ENCODE peak calls at places on chromosomes 16 and 17, in ten cellular contexts. D is lung, P is fibroblast of the aortic adventitia, R is OCI-LY7, Y is left ventricle myocardium inferior, C is GM12878, I is AG04450, N is sigmoid colon, K is fibroblast of pulmonary artery, H is lower leg skin. O is an unnamed sample.

GRCh38 chr16:3266873-3267537 is 10.6 kb upstream of the MEFV start:
- DNase-seq in D (no peak), P (peak), R (peak), Y (no peak), C (no peak), I (no peak), N (no peak), K (peak), H (no peak), O (peak)

GRCh38 chr17:27407916-27408846 is 48.1 kb upstream of the KSR1 start:
- DNase-seq in D (no peak), P (peak), R (no peak), Y (no peak), C (no peak), I (no peak), N (no peak), K (peak), H (peak), O (peak)

GRCh38 chr17:6446516-6447100 is 2.4 kb downstream of the PIMREG start:
- DNase-seq in D (no peak), P (no peak), R (no peak), Y (no peak), C (no peak), I (no peak), N (no peak), K (no peak), H (no peak), O (no peak)

GRCh38 chr16:27304102-27304501 is 9.7 kb upstream of the IL4R start:
- DNase-seq in D (no peak), P (no peak), R (no peak), Y (no peak), C (no peak), I (no peak), N (no peak), K (no peak), H (no peak), O (no peak)

GRCh38 chr16:12257926-12258561 is 281.5 kb downstream of the SNX29 start:
- DNase-seq in D (no peak), P (no peak), R (peak), Y (no peak), C (no peak), I (no peak), N (no peak), K (no peak), H (no peak), O (no peak)

GRCh38 chr16:28528463-28528867 is 10.3 kb downstream of the NUPR1 start:
- DNase-seq in D (no peak), P (no peak), R (no peak), Y (no peak), C (no peak), I (no peak), N (no peak), K (no peak), H (no peak), O (no peak)

GRCh38 chr17:68184816-68185436 is 62.9 kb upstream of the AMZ2 start:
- DNase-seq in D (no peak), P (no peak), R (peak), Y (no peak), C (no peak), I (no peak), N (no peak), K (no peak), H (peak), O (no peak)

GRCh38 chr17:21396237-21396636 is 20.1 kb downstream of the KCNJ12 start:
- DNase-seq in D (no peak), P (no peak), R (no peak), Y (no peak), C (no peak), I (no peak), N (no peak), K (no peak), H (no peak), O (no peak)

GRCh38 chr16:80084614-80085013 is 456.2 kb upstream of the DYNLRB2 start:
- DNase-seq in D (no peak), P (peak), R (no peak), Y (peak), C (no peak), I (no peak), N (peak), K (peak), H (no peak), O (peak)

GRCh38 chr17:75757086-75757681 is 7.8 kb downstream of the GALK1 start:
- DNase-seq in D (no peak), P (no peak), R (no peak), Y (no peak), C (no peak), I (no peak), N (no peak), K (no peak), H (no peak), O (no peak)

GRCh38 chr17:75759457-75759856 is 5.5 kb downstream of the GALK1 start:
- DNase-seq in D (no peak), P (no peak), R (no peak), Y (no peak), C (no peak), I (no peak), N (no peak), K (no peak), H (no peak), O (no peak)

GRCh38 chr17:75755990-75756389 is 9.0 kb downstream of the GALK1 start:
- DNase-seq in D (no peak), P (no peak), R (no peak), Y (no peak), C (no peak), I (no peak), N (no peak), K (no peak), H (no peak), O (no peak)

GRCh38 chr17:75756451-75757085 is 8.4 kb downstream of the GALK1 start:
- DNase-seq in D (no peak), P (no peak), R (no peak), Y (no peak), C (no peak), I (no peak), N (peak), K (no peak), H (no peak), O (no peak)

GRCh38 chr17:75758131-75758905 is 6.7 kb downstream of the GALK1 start:
- DNase-seq in D (no peak), P (no peak), R (no peak), Y (no peak), C (no peak), I (no peak), N (no peak), K (no peak), H (no peak), O (no peak)
- TF ChIP-seq CTCF in D (no peak), P (peak), R (peak), Y (peak), C (peak), I (peak), N (no peak), K (peak), H (no peak), O (peak)

DNA sequence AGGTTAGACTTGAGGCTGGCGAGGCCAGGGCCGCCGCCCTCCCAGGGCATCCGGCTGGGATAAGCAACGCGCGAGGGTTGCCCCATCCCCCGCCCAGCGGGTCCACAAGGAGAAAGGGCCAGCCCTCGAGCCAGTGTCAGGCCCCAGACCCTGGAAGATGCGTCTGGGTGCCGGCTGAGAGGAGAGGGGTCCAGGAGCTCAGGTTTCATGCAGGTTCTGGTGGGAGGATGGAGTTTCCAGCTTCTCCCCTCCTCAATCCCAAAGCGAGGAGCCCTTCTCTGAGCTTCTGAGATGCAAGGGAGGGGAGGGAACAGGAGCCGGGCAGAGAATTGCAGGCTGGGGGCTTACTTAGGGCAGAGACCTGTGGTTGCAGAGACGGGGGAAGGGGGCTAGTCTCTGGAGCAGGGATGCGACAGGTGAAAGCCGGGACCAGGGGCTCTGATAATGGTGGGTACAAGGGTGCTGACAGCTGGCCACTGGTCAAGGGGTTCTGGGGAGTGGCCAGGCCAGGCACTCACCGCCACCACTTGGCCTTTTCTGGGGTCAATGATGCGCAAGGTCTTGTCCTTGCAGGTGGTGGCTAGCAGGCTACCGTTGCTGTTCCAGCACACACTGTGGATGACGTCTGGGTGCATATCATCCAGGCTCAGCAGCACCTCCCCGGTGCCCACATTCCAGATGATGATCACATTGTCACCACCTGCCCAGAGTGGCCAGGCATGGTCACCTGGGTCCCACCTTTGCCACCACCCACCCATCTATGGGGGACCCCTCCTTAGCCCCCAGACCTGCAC is 4.2 kb downstream of the CORO6 start:
- DNase-seq in D (no peak), P (no peak), R (no peak), Y (no peak), C (no peak), I (no peak), N (peak), K (no peak), H (no peak), O (no peak)
- H3K4me3 ChIP-seq in D (no peak), P (no peak), R (peak), Y (peak), C (peak), I (no peak), N (peak), K (no peak), H (no peak), O (no peak)

GRCh38 chr16:65964752-65965151 is 401.7 kb upstream of the CDH5 start:
- DNase-seq in D (no peak), P (no peak), R (no peak), Y (no peak), C (no peak), I (no peak), N (no peak), K (no peak), H (no peak), O (no peak)
- TF ChIP-seq CTCF in D (no peak), P (peak), R (no peak), Y (no peak), C (no peak), I (no peak), N (no peak), K (no peak), H (no peak), O (no peak)

DNA sequence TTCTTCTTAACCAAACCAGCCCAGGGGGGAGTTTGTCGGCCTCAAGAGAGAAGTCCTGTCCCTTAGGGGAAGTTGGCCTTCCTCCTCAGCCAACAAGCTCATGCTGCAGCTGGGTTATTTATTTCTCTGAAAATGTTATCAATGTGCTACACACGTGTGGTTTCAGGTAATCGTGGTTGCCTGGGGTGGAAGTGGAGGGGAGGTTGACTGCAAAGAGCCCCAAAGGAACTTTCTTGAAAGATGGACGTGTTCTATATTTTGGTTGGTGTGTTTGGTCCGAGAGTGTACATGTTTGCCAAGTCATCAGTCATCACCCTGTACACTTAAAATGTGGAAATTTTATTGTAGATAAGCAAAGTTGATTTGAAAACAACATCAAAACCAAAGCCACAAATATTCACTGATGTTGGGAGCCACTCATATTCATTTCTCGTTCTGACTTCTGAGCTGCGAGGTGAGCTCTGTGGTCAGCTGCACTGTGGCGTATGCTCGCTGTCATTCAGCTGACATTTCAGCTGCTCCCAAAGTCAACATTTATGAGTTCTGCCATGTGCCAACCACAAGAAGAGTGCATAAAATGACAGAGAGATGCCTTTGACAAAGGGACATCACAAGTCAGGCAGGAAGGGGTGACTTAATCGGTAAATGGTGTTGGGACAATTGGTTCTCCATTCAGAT is 26.5 kb upstream of the ADGRG1 start:
- DNase-seq in D (no peak), P (no peak), R (no peak), Y (no peak), C (peak), I (no peak), N (peak), K (no peak), H (peak), O (no peak)
- H3K4me3 ChIP-seq in D (no peak), P (no peak), R (no peak), Y (no peak), C (peak), I (no peak), N (no peak), K (no peak), H (no peak), O (no peak)

GRCh38 chr17:38777641-38778250 is 21.6 kb downstream of the PIP4K2B start:
- DNase-seq in D (no peak), P (no peak), R (no peak), Y (no peak), C (no peak), I (no peak), N (no peak), K (no peak), H (no peak), O (no peak)

GRCh38 chr17:38786372-38786771 is 13.0 kb downstream of the PIP4K2B start:
- DNase-seq in D (no peak), P (no peak), R (no peak), Y (no peak), C (no peak), I (no peak), N (no peak), K (no peak), H (no peak), O (no peak)

GRCh38 chr17:38779965-38780752 is 19.2 kb downstream of the PIP4K2B start:
- DNase-seq in D (no peak), P (no peak), R (no peak), Y (no peak), C (no peak), I (no peak), N (no peak), K (no peak), H (no peak), O (no peak)

GRCh38 chr17:38789185-38789584 is 10.2 kb downstream of the PIP4K2B start:
- DNase-seq in D (no peak), P (no peak), R (no peak), Y (no peak), C (no peak), I (no peak), N (no peak), K (no peak), H (no peak), O (no peak)

GRCh38 chr17:38783227-38783626 is 16.1 kb downstream of the PIP4K2B start:
- DNase-seq in D (no peak), P (no peak), R (no peak), Y (no peak), C (no peak), I (no peak), N (no peak), K (no peak), H (no peak), O (no peak)
- TF ChIP-seq CTCF in D (no peak), P (no peak), R (no peak), Y (no peak), C (no peak), I (no peak), N (no peak), K (no peak), H (no peak), O (no peak)